ENCODE peak calls at places on chromosomes 16 and 17, in nine cellular contexts. M is transverse colon; L is gastrocnemius medialis; B is stimulated activated CD8-positive, alpha-beta memory T cell treated with anti-CD3 and anti-CD28 coated beads, Interleukin-4, amount 100 ng/mL, for 1 hour; D is T-helper 2 cell; K is SK-N-MC; A is neural crest cell; U is breast epithelium; Q is naive B cell. R is an unnamed sample.

GRCh38 chr17:6000426-6000825 is 69.8 kb upstream of the WSCD1 start:
- DNase-seq in U (no peak), M (no peak), B (no peak), K (no peak), D (no peak), Q (no peak), L (no peak), A (no peak), R (no peak)

GRCh38 chr16:88623858-88624257 is 14.5 kb upstream of the IL17C start:
- DNase-seq in Q (no peak), L (no peak), U (no peak), A (no peak), B (no peak), D (no peak), K (no peak), M (no peak), R (no peak)

GRCh38 chr17:36204724-36205500 is 6.0 kb upstream of the CCL4L2 start:
- DNase-seq in K (no peak), B (no peak), L (no peak), Q (no peak), U (no peak), M (no peak), D (no peak), A (no peak), R (no peak)

GRCh38 chr17:33234930-33235685 is 58.0 kb downstream of the ASIC2 start:
- DNase-seq in Q (no peak), M (peak; percentile 36), B (no peak), A (no peak), D (no peak), L (peak; percentile 26), U (peak; percentile 74), K (no peak), R (peak; percentile 67)

GRCh38 chr16:66481081-66481942 is 54.2 kb downstream of the BEAN1 start:
- DNase-seq in K (no peak), U (no peak), A (no peak), M (no peak), Q (no peak), B (no peak), D (no peak), L (no peak), R (no peak)

GRCh38 chr16:54933281-54934150 is 2.9 kb downstream of the IRX5 start:
- DNase-seq in A (peak; percentile 23), Q (no peak), D (no peak), M (no peak), K (no peak), U (no peak), L (no peak), B (no peak), R (no peak)

GRCh38 chr16:21116148-21116693 is 34.4 kb downstream of the DNAH3 start:
- DNase-seq in L (no peak), A (no peak), D (no peak), M (no peak), K (no peak), U (no peak), B (no peak), Q (peak; percentile 22), R (no peak)

GRCh38 chr17:80951121-80952090 is 40.2 kb upstream of the CHMP6 start:
- DNase-seq in A (no peak), L (peak; percentile 10), U (no peak), Q (no peak), D (no peak), K (no peak), M (no peak), B (no peak), R (no peak)

R was measured in thoracic aorta.